ENCODE peak calls at places on chromosome 21, in six cellular contexts. T, F, S, R, L and U are unnamed samples.

GRCh38 chr21:34202553-34203332 is 129.4 kb downstream of the MRPS6 start:
- DNase-seq in T (no peak), F (peak), S (no peak), R (peak), L (no peak), U (no peak)

GRCh38 chr21:31473685-31474345 is 129.8 kb upstream of the TIAM1 start:
- DNase-seq in T (no peak), F (no peak), S (no peak), R (no peak), L (peak), U (no peak)

GRCh38 chr21:34534522-34534921 is 22.5 kb upstream of the KCNE1 start:
- DNase-seq in T (no peak), F (no peak), S (no peak), R (peak), L (peak), U (no peak)

GRCh38 chr21:14771587-14771986 is 225.5 kb upstream of the SAMSN1 start:
- DNase-seq in T (no peak), F (no peak), S (no peak), R (no peak), L (no peak), U (no peak)

GRCh38 chr21:16029065-16029464 is 299.3 kb downstream of the USP25 start:
- DNase-seq in T (no peak), F (no peak), S (no peak), R (no peak), L (no peak), U (no peak)

GRCh38 chr21:29418813-29419212 is 120.1 kb downstream of the BACH1 start:
- DNase-seq in T (no peak), F (no peak), S (no peak), R (no peak), L (no peak), U (no peak)

GRCh38 chr21:39080366-39080765 is 102.9 kb downstream of the PSMG1 start:
- DNase-seq in T (no peak), F (no peak), S (no peak), R (no peak), L (no peak), U (no peak)

GRCh38 chr21:35048183-35048601 is 910 bp downstream of the RUNX1 start:
- DNase-seq in T (no peak), F (no peak), S (no peak), R (no peak), L (peak), U (no peak)

GRCh38 chr21:43868461-43868860 is 3.4 kb downstream of the AGPAT3 start:
- DNase-seq in T (no peak), F (no peak), S (no peak), R (no peak), L (no peak), U (no peak)

GRCh38 chr21:29163381-29164115 is 33.1 kb downstream of the MAP3K7CL start:
- DNase-seq in T (no peak), F (no peak), S (no peak), R (no peak), L (no peak), U (no peak)

GRCh38 chr21:38639782-38640750 is 141.8 kb upstream of the ERG start:
- DNase-seq in T (no peak), F (no peak), S (no peak), R (no peak), L (no peak), U (no peak)

GRCh38 chr21:39863111-39863510 is 4.1 kb upstream of the PCP4 start:
- DNase-seq in T (no peak), F (no peak), S (no peak), R (no peak), L (peak), U (no peak)

GRCh38 chr21:15065381-15066230 is 806 bp upstream of the NRIP1 start:
- DNase-seq in T (peak), F (peak), S (peak), R (peak), L (peak), U (peak)

GRCh38 chr21:37407719-37408455 is 41.3 kb downstream of the DYRK1A start:
- DNase-seq in T (no peak), F (no peak), S (no peak), R (no peak), L (peak), U (no peak)
- H3K27ac ChIP-seq in T (peak), F (no peak), S (no peak), R (no peak), L (peak), U (no peak)

GRCh38 chr21:45403825-45404725 is 890 bp upstream of the COL18A1 start:
- DNase-seq in T (no peak), F (peak), S (no peak), R (no peak), L (peak), U (peak)
- H3K27ac ChIP-seq in T (no peak), F (no peak), S (peak), R (no peak), L (no peak), U (no peak)

GRCh38 chr21:27502801-27503200 is 535.9 kb upstream of the ADAMTS5 start:
- DNase-seq in T (no peak), F (no peak), S (no peak), R (no peak), L (no peak), U (no peak)

GRCh38 chr21:27511241-27511640 is 544.4 kb upstream of the ADAMTS5 start:
- DNase-seq in T (no peak), F (no peak), S (no peak), R (no peak), L (no peak), U (no peak)

GRCh38 chr21:27507695-27508094 is 540.8 kb upstream of the ADAMTS5 start:
- DNase-seq in T (no peak), F (no peak), S (no peak), R (no peak), L (no peak), U (no peak)

GRCh38 chr21:27505516-27505915 is 538.6 kb upstream of the ADAMTS5 start:
- DNase-seq in T (no peak), F (no peak), S (no peak), R (no peak), L (peak), U (no peak)
- H3K27ac ChIP-seq in T (no peak), F (no peak), S (no peak), R (no peak), L (no peak), U (no peak)

DNA sequence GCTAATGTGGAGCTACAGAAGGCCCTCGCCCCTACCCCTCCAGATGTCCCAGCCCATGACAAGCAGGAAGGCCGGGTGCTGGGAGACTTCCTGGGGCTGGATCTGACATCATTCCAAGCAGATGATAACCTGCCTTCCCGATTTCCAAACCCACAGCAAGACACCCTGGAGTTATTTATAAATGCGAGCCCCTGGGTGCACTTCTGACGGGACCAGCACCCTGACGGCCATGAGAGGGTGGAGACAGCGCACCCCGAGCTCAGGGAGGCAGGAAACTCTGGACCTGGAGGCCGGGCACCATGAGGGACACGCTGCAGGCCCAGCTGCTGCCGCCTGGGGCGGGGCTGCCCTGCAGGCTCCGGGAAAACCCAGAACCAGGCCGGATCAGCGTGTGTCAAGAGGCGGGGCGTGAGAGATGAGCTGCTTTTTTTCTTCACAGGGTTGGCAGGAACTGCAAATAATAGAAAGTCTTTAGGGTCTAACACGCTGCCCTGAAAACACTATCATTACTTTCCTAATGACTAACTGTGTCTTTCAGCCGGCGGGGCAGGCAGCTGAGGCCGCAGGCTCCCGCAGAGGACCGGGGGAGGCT is 2.5 kb upstream of the PCBP3 start:
- DNase-seq in T (peak), F (peak), S (no peak), R (no peak), L (peak), U (peak)
- H3K27ac ChIP-seq in T (peak), F (no peak), S (no peak), R (no peak), L (no peak), U (no peak)

GRCh38 chr21:42061866-42062542 is 9.1 kb upstream of the UMODL1 start:
- DNase-seq in T (no peak), F (no peak), S (no peak), R (no peak), L (no peak), U (no peak)
- H3K27ac ChIP-seq in T (no peak), F (no peak), S (no peak), R (no peak), L (no peak), U (no peak)